ENCODE peak calls at places on chromosomes 2 and 18, in four cellular contexts. C is tibial artery, U is Panc1, W is Caco-2. E is an unnamed sample. For H3K4me1, the result is how much of the 10 kb centered on the place peaks cover.

GRCh38 chr2:133871810-133872209 is 303.5 kb upstream of the NCKAP5 start:
- DNase-seq in C (no peak), U (no peak), W (no peak), E (no peak)

GRCh38 chr2:187985923-187986322 is 305.8 kb upstream of the GULP1 start:
- DNase-seq in C (no peak), U (no peak), W (no peak), E (no peak)

GRCh38 chr2:77169426-77169825 is 352.8 kb downstream of the LRRTM4 start:
- DNase-seq in C (no peak), U (no peak), W (no peak), E (no peak)

GRCh38 chr18:48391863-48392262 is 17.3 kb downstream of the ZBTB7C start:
- DNase-seq in C (no peak), U (no peak), W (no peak), E (peak)

GRCh38 chr2:30287190-30287589 is 55.9 kb downstream of the LBH start:
- DNase-seq in C (no peak), U (no peak), W (no peak), E (no peak)

GRCh38 chr2:144183744-144184143 is 336.2 kb downstream of the ZEB2 start:
- DNase-seq in C (no peak), U (no peak), W (no peak), E (no peak)

GRCh38 chr18:70329076-70329475 is 40.2 kb downstream of the SOCS6 start:
- DNase-seq in C (no peak), U (no peak), W (no peak), E (no peak)

GRCh38 chr2:182553483-182553882 is 126.6 kb upstream of the PDE1A start:
- DNase-seq in C (no peak), U (no peak), W (no peak), E (no peak)

GRCh38 chr2:15663802-15664201 is 72.1 kb downstream of the DDX1 start:
- DNase-seq in C (no peak), U (no peak), W (no peak), E (no peak)

GRCh38 chr2:14628906-14629305 is 3.6 kb upstream of the LRATD1 start:
- DNase-seq in C (no peak), U (no peak), W (no peak), E (no peak)

GRCh38 chr2:65655000-65655399 is 222.6 kb upstream of the SPRED2 start:
- DNase-seq in C (no peak), U (no peak), W (no peak), E (no peak)

GRCh38 chr2:176280156-176280555 is 10.9 kb downstream of the MTX2 start:
- DNase-seq in C (no peak), U (no peak), W (no peak), E (no peak)

GRCh38 chr2:562391-563364 is 114.5 kb downstream of the TMEM18 start:
- DNase-seq in C (no peak), U (no peak), W (no peak), E (no peak)

GRCh38 chr2:17030070-17030469 is 364.4 kb upstream of the CYRIA start:
- DNase-seq in C (no peak), U (no peak), W (no peak), E (no peak)

GRCh38 chr2:26581266-26581990 is 59.7 kb downstream of the CIB4 start:
- DNase-seq in C (no peak), U (no peak), W (no peak), E (no peak)

GRCh38 chr2:38237311-38237710 is 139.8 kb downstream of the ATL2 start:
- DNase-seq in C (no peak), U (no peak), W (no peak), E (no peak)

GRCh38 chr18:54736981-54737380 is 91.3 kb upstream of the RAB27B start:
- DNase-seq in C (no peak), U (no peak), W (no peak), E (no peak)

GRCh38 chr2:236576053-236576452 is 6.4 kb downstream of the ACKR3 start:
- DNase-seq in C (no peak), U (no peak), W (peak), E (no peak)

GRCh38 chr2:219513787-219514186 is 495 bp upstream of the ASIC4 start:
- DNase-seq in C (no peak), U (no peak), W (no peak), E (no peak)

GRCh38 chr18:27214831-27215230 is 29.7 kb upstream of the CHST9 start:
- DNase-seq in C (no peak), U (no peak), W (no peak), E (no peak)

GRCh38 chr2:184679219-184680018 is 81.1 kb downstream of the ZNF804A start:
- DNase-seq in C (no peak), U (no peak), W (no peak), E (no peak)

GRCh38 chr2:240931319-240931949 is 25.3 kb downstream of the CROCC2 start:
- DNase-seq in C (no peak), U (no peak), W (no peak), E (no peak)

GRCh38 chr2:236955675-236956618 is 129.7 kb upstream of the COPS8 start:
- DNase-seq in C (no peak), U (no peak), W (peak), E (no peak)

GRCh38 chr18:10169064-10169562 is 255.3 kb downstream of the VAPA start:
- DNase-seq in C (no peak), U (no peak), W (no peak), E (no peak)

GRCh38 chr2:151979694-151980093 is 119.2 kb downstream of the CACNB4 start:
- DNase-seq in C (no peak), U (no peak), W (no peak), E (no peak)

GRCh38 chr2:151976945-151977353 is 121.9 kb downstream of the CACNB4 start:
- DNase-seq in C (no peak), U (no peak), W (no peak), E (no peak)

GRCh38 chr2:151978709-151979108 is 120.1 kb downstream of the CACNB4 start:
- DNase-seq in C (no peak), U (no peak), W (no peak), E (no peak)

GRCh38 chr2:151975460-151976414 is 123.1 kb downstream of the CACNB4 start:
- DNase-seq in C (no peak), U (no peak), W (no peak), E (no peak)

DNA sequence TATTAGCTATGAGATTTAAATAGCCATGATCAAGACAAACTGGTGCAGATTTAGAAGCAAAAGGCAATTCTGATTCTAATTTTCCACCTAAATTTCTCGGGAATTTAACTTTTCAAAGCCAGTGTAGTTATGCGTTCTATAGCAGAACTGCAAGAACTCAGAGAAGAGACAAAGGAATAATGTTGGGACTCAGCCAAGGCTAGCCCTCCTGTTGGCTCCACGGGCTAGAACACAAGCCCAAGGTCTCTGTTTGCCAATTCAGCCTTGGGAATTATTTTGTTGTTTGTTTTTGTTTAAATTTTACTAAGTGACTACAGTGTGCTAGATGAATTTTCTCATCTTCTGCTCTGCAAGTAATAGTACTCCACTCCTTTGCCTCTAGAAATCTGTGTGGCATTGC is 121.2 kb downstream of the CACNB4 start:
- DNase-seq in C (no peak), U (no peak), W (no peak), E (no peak)
- H3K4me1 ChIP-seq in C (under half), U (under half), W (under half), E (under half)

DNA sequence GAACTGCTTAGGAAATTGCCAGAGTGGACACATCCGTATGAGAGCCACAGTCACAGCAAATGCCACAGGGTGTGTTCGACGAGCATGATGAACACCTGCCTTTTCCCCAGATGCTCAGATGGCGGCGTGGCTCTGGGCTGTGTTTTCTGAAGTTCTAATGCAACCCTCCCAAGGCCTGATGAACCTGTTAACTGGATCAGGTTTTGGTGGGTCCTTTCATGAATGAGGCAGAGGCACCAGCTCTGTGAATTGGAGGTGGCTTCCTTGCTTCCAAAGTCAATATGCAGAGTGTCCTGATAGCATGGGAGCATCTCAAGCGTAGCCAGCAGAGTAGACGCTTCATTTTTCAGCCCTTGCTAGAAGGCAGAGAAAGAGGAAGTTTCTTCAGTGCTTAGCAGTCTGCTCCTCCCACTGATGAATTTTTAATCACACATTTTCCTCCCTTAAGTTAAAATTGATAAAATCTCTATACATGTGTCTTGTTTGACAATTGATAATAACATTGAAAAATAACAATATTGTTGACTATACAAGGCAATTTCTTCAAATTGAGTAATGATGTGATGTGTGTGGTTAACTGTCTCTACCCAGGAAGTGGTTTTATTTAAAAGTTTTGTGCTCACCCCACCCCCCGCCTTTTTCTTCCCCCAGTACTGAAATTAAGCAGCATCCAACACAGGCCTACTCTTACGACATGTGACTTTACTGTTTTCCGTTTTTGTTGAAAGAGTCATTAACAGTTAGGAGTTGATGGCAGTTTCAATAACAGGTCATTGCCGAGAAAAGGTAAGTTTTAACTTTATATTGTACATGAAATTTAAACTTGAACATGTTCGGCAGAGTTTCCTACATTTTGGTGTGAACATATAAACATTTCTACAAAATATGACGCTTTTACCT is at the start of gene ARHGAP15:
- DNase-seq in C (no peak), U (no peak), W (no peak), E (no peak)
- H3K4me1 ChIP-seq in C (under half), U (under half), W (under half), E (under half)

DNA sequence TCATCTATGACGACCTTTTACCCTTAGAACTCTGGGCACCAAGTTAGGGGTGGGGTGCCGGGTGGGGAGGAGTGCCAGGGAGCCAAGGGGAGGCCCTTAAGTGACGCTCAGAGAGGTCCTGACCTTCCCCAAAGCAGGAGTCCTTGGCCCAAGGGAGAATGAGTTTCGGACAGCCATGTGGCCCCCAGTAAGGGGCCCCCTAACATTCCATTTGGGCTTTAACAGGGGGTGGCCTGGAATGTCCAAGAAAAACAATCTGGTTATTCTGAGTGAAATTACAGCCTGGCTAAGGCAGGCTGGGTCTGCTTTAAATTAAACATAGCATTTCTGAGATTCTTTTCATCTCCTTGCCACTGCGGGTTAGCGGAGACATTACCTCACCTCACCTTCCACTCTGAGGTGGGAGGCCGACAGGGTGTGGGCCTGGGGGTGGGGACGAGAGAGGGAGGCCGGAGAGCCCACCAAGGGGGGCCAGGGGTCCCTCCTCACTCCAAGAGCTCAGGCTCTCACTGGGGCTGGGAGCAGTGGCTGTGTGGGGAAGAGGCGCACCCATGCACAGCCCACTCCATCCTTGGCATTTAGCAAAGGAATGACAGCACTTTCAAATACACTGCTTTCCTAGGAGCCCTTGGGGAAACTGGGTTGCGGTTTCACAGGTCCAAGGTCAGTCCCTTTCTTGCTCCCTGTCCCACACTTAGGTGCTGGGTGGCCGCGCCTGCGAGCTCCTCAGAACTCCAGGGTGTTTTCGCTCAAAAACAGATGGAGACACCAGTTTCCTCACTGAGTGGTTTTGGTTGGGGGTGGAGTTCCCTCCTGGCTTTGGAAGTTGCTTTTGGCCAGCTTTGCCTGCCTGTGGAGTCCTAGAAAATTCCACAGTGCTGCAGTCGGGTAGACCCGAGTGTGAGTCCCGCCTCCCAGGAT is 107.4 kb downstream of the POLR1A start:
- DNase-seq in C (peak), U (no peak), W (peak), E (peak)
- H3K4me1 ChIP-seq in C (half or more), U (under half), W (under half), E (under half)

DNA sequence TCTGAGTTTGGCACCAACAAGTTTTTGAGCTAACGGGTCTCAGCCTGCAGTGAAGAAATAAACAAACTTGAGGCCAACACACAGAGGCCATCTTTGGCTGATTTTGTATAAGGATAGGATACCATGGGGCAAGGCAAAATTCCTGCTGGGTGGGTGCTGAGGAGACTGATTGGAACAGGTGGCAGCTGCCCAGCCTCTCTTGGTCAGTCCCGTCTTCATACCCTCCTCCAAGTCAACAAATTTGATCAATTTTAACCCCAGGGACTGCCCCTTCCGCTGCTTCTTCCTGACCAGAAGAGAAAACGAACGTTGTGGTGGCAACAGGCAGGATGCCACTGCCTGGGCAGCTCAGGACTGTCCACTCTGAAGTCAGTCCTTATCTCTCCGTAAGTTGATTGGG is 139.3 kb downstream of the SPP2 start:
- DNase-seq in C (no peak), U (no peak), W (no peak), E (no peak)
- H3K4me1 ChIP-seq in C (under half), U (under half), W (under half), E (under half)

GRCh38 chr2:12708508-12709206 is 8.1 kb upstream of the TRIB2 start:
- DNase-seq in C (no peak), U (no peak), W (no peak), E (no peak)
- H3K4me1 ChIP-seq in C (under half), U (under half), W (under half), E (under half)

DNA sequence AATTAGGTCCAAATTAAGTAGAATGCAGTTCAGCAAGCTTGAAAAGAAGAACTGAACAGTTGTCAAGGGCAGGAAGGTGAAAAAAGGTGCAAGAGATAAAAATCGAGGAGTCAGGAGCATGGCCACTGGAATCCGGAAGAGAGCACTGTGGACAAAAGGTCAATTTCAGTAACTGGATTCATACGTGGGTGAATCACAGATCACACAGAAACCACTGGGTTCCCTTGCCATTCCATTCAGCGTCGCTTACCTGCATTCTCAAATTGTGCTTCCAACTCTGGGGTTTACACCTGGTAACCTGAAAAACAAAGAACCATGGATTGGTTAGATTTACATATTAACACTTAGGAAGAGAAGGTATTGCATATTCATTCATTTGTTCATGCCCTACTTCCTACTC is 21.6 kb upstream of the LMAN1 start:
- DNase-seq in C (no peak), U (no peak), W (no peak), E (no peak)
- H3K4me1 ChIP-seq in C (under half), U (under half), W (under half), E (under half)

GRCh38 chr18:49814147-49814499 is 790 bp upstream of the ACAA2 start:
- DNase-seq in C (peak), U (no peak), W (peak), E (no peak)

GRCh38 chr18:49819768-49820662 is 6.7 kb upstream of the ACAA2 start:
- DNase-seq in C (no peak), U (no peak), W (no peak), E (no peak)

GRCh38 chr18:49819071-49819662 is 5.8 kb upstream of the ACAA2 start:
- DNase-seq in C (no peak), U (no peak), W (no peak), E (no peak)

GRCh38 chr18:49815927-49816326 is 2.6 kb upstream of the ACAA2 start:
- DNase-seq in C (no peak), U (no peak), W (no peak), E (no peak)

DNA sequence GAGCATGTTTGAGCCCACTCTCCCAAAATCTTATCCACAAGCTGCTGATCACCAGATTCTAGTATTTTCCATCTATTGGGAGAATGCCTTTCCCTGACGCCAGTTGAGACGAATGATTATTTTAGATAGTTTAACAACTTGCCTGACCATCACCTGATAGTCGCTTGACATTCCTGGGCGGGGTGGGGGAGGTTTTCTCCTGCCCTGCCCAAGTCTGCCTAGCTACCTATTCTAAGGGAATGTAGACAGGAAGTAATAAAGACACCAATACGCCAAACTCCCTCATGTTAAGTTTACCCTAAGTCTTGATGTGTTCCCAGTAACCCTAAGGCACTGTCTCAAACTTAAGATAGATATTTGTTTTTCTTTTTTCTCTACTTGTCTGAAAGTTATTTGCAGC is 4.6 kb upstream of the ACAA2 start:
- DNase-seq in C (no peak), U (no peak), W (peak), E (no peak)
- H3K4me1 ChIP-seq in C (under half), U (under half), W (under half), E (under half)

DNA sequence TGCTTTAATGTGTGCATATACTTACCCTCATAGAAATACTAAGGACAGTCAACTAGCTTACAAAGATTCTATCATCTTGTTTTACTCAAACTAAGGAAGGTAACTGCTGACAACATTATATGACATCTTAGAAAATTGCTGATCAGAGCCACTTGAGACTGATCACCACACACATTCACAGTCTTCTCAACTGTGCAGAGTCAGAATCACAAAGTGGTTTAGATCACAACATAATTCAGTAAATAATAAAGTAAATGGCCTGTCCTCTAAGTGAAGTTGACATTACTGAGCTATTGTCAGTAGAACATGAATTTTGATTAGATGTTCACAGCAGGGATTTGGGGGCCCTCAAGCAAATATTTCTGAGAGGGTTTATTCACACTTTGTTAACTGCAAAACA is 28.5 kb downstream of the NOL4 start:
- DNase-seq in C (no peak), U (no peak), W (no peak), E (no peak)
- H3K4me1 ChIP-seq in C (under half), U (under half), W (under half), E (under half)